ENCODE peak calls at places on chromosomes 2 and 18, in nine cellular contexts. P is right atrium auricular region; Y is SJSA1; G is fibroblast of lung; I is H1; C is naive thymus-derived CD4-positive, alpha-beta T cell; X is SK-N-SH; Q is aorta; M is CD4-positive, alpha-beta memory T cell. D is an unnamed sample.

GRCh38 chr2:147345246-147345645 is 499.6 kb upstream of the ACVR2A start:
- DNase-seq in M (no peak), C (no peak), P (no peak), I (no peak), Y (no peak), Q (no peak), G (peak; percentile 72), X (no peak), D (no peak)

GRCh38 chr2:239671916-239672849 is 271.4 kb upstream of the HDAC4 start:
- DNase-seq in I (no peak), M (no peak), C (no peak), X (no peak), Y (no peak), P (peak; percentile 55), Q (no peak), G (no peak), D (no peak)

GRCh38 chr2:101305492-101306123 is 2.9 kb downstream of the RNF149 start:
- DNase-seq in C (no peak), Q (no peak), I (no peak), P (no peak), Y (peak; percentile 12), M (no peak), G (peak; percentile 47), X (no peak), D (no peak)

GRCh38 chr2:3301001-3301400 is 76.6 kb downstream of the EIPR1 start:
- DNase-seq in C (no peak), M (no peak), X (no peak), Y (no peak), G (no peak), P (no peak), Q (no peak), I (no peak), D (no peak)

GRCh38 chr2:122191331-122191730 is 435.9 kb downstream of the TSN start:
- DNase-seq in Q (no peak), M (no peak), G (no peak), I (no peak), C (no peak), X (peak; percentile 55), Y (peak; percentile 2), P (no peak), D (peak; percentile 64)

GRCh38 chr2:10185046-10185445 is 62.5 kb downstream of the RRM2 start:
- DNase-seq in Q (no peak), Y (no peak), G (no peak), C (no peak), I (no peak), P (no peak), M (no peak), X (peak; percentile 9), D (no peak)

GRCh38 chr18:25805939-25806338 is 284.5 kb downstream of the SS18 start:
- DNase-seq in C (no peak), Q (no peak), M (no peak), G (no peak), X (no peak), Y (no peak), P (no peak), I (no peak), D (no peak)

GRCh38 chr18:36372902-36373301 is 75.4 kb downstream of the FHOD3 start:
- DNase-seq in C (no peak), X (no peak), P (no peak), Q (no peak), I (no peak), M (no peak), Y (no peak), G (peak; percentile 24), D (no peak)

GRCh38 chr2:15096873-15097272 is 464.3 kb downstream of the NBAS start:
- DNase-seq in Y (no peak), G (no peak), X (no peak), P (no peak), I (peak; percentile 10), M (no peak), C (no peak), Q (no peak), D (no peak)

GRCh38 chr2:74374509-74375205 is 5.5 kb downstream of the DCTN1 start:
- DNase-seq in M (no peak), X (peak; percentile 99), Q (peak; percentile 89), I (peak; percentile 59), P (peak; percentile 73), G (peak; percentile 54), C (no peak), Y (no peak), D (peak; percentile 98)

GRCh38 chr2:120777170-120777751 is 41.6 kb downstream of the GLI2 start:
- DNase-seq in M (no peak), X (no peak), Y (no peak), Q (no peak), G (peak; percentile 9), I (no peak), P (no peak), C (no peak), D (no peak)

GRCh38 chr2:171762879-171763573 is 75.8 kb downstream of the DYNC1I2 start:
- DNase-seq in M (no peak), I (no peak), G (peak; percentile 39), Q (no peak), X (peak; percentile 20), C (no peak), Y (no peak), P (no peak), D (peak; percentile 4)

DNA sequence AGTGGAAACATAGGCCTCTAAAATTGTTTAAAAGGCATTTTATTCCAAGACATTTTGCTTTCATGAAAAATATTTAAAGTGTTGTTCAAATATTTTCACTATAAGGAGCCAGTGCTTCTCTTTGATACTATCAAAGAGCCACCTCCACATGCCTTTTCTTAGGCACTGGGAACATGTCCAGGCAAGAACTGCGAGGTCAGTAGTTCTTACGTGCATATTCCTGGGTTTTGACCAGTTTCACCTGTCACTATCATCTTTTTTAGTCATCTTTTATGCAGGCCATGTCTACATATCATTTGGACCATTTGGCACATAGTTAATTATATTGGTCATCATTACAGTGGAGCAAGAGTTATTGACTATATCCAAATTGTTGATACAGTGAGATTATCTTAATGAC is 195.3 kb downstream of the CCDC85A start:
- DNase-seq in X (no peak), P (no peak), I (no peak), G (no peak), C (no peak), M (no peak), Y (no peak), Q (no peak), D (no peak)
- H3K4me3 ChIP-seq in X (no peak overlapping the region), P (no peak overlapping the region), I (no peak overlapping the region), G (no peak overlapping the region), C (no peak overlapping the region), M (no peak overlapping the region), Y (no peak overlapping the region), Q (no peak overlapping the region), D (no peak overlapping the region)

GRCh38 chr2:233259745-233260144 is 8.3 kb downstream of the ATG16L1 start:
- DNase-seq in Y (peak; percentile 82), M (no peak), Q (no peak), I (no peak), G (peak; percentile 6), C (no peak), P (no peak), X (no peak), D (no peak)
- H3K36me3 ChIP-seq in Y (peaks cover 97% of the 10 kb centered on the region), M (peaks cover 86% of the 10 kb centered on the region), Q (peaks cover 18% of the 10 kb centered on the region), I (peaks cover 54% of the 10 kb centered on the region), G (peaks cover 10% of the 10 kb centered on the region), C (peaks cover 20% of the 10 kb centered on the region), P (peaks cover 56% of the 10 kb centered on the region), X (peaks cover 49% of the 10 kb centered on the region), D (peaks cover 42% of the 10 kb centered on the region)

GRCh38 chr2:200814276-200814815 is 2.6 kb downstream of the BZW1 start:
- DNase-seq in G (no peak), Y (no peak), Q (no peak), P (no peak), C (no peak), M (no peak), X (no peak), I (no peak), D (no peak)
- H3K4me3 ChIP-seq in G (peak overlapping the region; percentile 99), Y (no peak overlapping the region), Q (no peak overlapping the region), P (no peak overlapping the region), C (no peak overlapping the region), M (no peak overlapping the region), X (no peak overlapping the region), I (no peak overlapping the region), D (no peak overlapping the region)

GRCh38 chr2:47810850-47811249 is 27.9 kb downstream of the MSH6 start:
- DNase-seq in G (no peak), X (no peak), C (no peak), I (no peak), P (no peak), Q (no peak), M (no peak), Y (no peak), D (no peak)
- H3K36me3 ChIP-seq in G (peaks cover 7% of the 10 kb centered on the region), X (peaks cover 91% of the 10 kb centered on the region), C (peaks cover 21% of the 10 kb centered on the region), I (peaks cover 40% of the 10 kb centered on the region), P (peaks cover 81% of the 10 kb centered on the region), Q (peaks cover 3% of the 10 kb centered on the region), M (peaks cover 35% of the 10 kb centered on the region), Y (peaks cover 87% of the 10 kb centered on the region), D (peaks cover 14% of the 10 kb centered on the region)

DNA sequence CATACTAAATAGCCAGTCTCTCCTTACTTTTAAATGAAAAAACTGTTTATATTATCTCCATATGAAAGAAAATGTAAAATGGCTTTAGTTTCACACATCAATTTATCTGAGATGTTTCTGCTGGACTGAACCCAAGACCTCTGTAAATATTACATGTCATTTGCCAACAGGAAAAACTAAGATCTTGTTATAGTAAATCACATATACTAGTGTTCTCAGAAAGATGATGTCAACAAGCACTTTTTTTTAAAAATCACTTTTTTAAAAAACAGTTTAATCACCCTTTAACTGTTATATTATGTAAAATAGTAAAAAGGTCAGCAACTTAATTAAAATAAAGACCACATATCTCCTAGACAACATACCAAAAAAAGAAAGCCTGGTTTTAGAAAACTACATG is 46.3 kb downstream of the PTPN2 start:
- DNase-seq in X (no peak), M (no peak), C (no peak), P (no peak), Q (no peak), G (peak; percentile 69), I (no peak), Y (no peak), D (no peak)
- H3K4me3 ChIP-seq in X (no peak overlapping the region), M (no peak overlapping the region), C (no peak overlapping the region), P (no peak overlapping the region), Q (no peak overlapping the region), G (no peak overlapping the region), I (no peak overlapping the region), Y (no peak overlapping the region), D (no peak overlapping the region)

GRCh38 chr2:37262510-37262909 is 31.1 kb downstream of the NDUFAF7 start:
- DNase-seq in G (no peak), P (no peak), X (no peak), C (no peak), M (no peak), I (no peak), Q (no peak), Y (no peak), D (no peak)
- H3K36me3 ChIP-seq in G (no peaks in the 10 kb centered on the region), P (peaks cover 27% of the 10 kb centered on the region), X (peaks cover 78% of the 10 kb centered on the region), C (no peaks in the 10 kb centered on the region), M (peaks cover 9% of the 10 kb centered on the region), I (peaks cover 2% of the 10 kb centered on the region), Q (no peaks in the 10 kb centered on the region), Y (peaks cover 67% of the 10 kb centered on the region), D (peaks cover 8% of the 10 kb centered on the region)

D was measured in H7.